ENCODE peak calls at places on chromosomes 4 and X, in ten cellular contexts. P is omental fat pad; Q is caudate nucleus; R is ureter; Y is NCI-H1105; H is AG04450; I is sigmoid colon; L is effector memory CD4-positive, alpha-beta T cell; V is neural progenitor cell; E is CD8-positive, alpha-beta memory T cell. W is an unnamed sample.
A peak's percentile ranks its signal among the peaks of the same experiment; 100 is the strongest.

GRCh38 chr4:19693949-19694597 is 557.6 kb upstream of the SLIT2 start:
- DNase-seq in I (no peak), Y (no peak), V (no peak), L (no peak), Q (no peak), H (no peak), R (no peak), P (no peak), E (no peak), W (no peak)

GRCh38 chr4:90207887-90208454 is 80.8 kb downstream of the CCSER1 start:
- DNase-seq in V (no peak), H (no peak), Q (no peak), P (no peak), R (no peak), I (no peak), E (no peak), Y (no peak), L (no peak), W (no peak)

GRCh38 chrX:72685810-72686465 is 28.2 kb downstream of the PHKA1 start:
- DNase-seq in P (no peak), E (no peak), L (no peak), Y (peak; percentile 45), I (no peak), V (no peak), R (no peak), Q (no peak), H (no peak), W (no peak)

GRCh38 chrX:11381464-11381863 is 88.3 kb downstream of the AMELX start:
- DNase-seq in H (peak; percentile 18), P (no peak), V (peak; percentile 44), I (peak; percentile 71), Q (peak; percentile 2), E (no peak), R (peak; percentile 64), Y (peak; percentile 9), L (no peak), W (peak; percentile 15)

GRCh38 chr4:39970559-39971270 is 7.0 kb downstream of the PDS5A start:
- DNase-seq in Y (no peak), L (no peak), H (no peak), P (no peak), V (peak; percentile 1), I (no peak), Q (no peak), E (no peak), R (no peak), W (no peak)

GRCh38 chr4:10008208-10009005 is 12.9 kb downstream of the SLC2A9 start:
- DNase-seq in E (no peak), R (no peak), H (no peak), V (no peak), Y (no peak), I (no peak), Q (no peak), L (no peak), P (no peak), W (no peak)

GRCh38 chr4:104395219-104395618 is 99.5 kb downstream of the CXXC4 start:
- DNase-seq in Y (peak; percentile 72), Q (no peak), V (no peak), L (no peak), E (no peak), P (no peak), R (no peak), H (no peak), I (no peak), W (no peak)

GRCh38 chrX:139826065-139827044 is 106.5 kb downstream of the ATP11C start:
- DNase-seq in Y (no peak), P (no peak), H (peak; percentile 38), L (no peak), E (no peak), R (no peak), V (no peak), Q (no peak), I (no peak), W (no peak)

GRCh38 chr4:123352240-123352945 is 44.2 kb upstream of the SPRY1 start:
- DNase-seq in L (no peak), I (no peak), Q (no peak), H (no peak), R (no peak), P (no peak), V (no peak), E (no peak), Y (no peak), W (no peak)

GRCh38 chr4:103292373-103292772 is 94.2 kb upstream of the CENPE start:
- DNase-seq in E (no peak), Q (no peak), P (no peak), I (no peak), L (no peak), R (no peak), Y (no peak), V (no peak), H (no peak), W (no peak)

GRCh38 chr4:117376700-117377099 is 291.3 kb upstream of the TRAM1L1 start:
- DNase-seq in V (no peak), Y (no peak), I (no peak), H (no peak), R (no peak), Q (no peak), P (no peak), E (no peak), L (no peak), W (no peak)

GRCh38 chrX:133575501-133575900 is 160.2 kb upstream of the GPC4 start:
- DNase-seq in E (no peak), L (no peak), H (no peak), I (no peak), Q (no peak), Y (no peak), V (no peak), R (no peak), P (no peak), W (no peak)